ENCODE peak calls at places on chromosomes 16 and 17, in four cellular contexts. Q is ELR; X is CD8-positive, alpha-beta memory T cell; Z is KBM-7. N is an unnamed sample.

GRCh38 chr17:73313526-73314127 is 1.8 kb upstream of the CDC42EP4 start:
- DNase-seq in Z (no peak), Q (no peak), X (no peak), N (no peak)

GRCh38 chr17:66906321-66907278 is 57.9 kb upstream of the CACNG4 start:
- DNase-seq in Q (peak), X (peak), Z (peak), N (peak)

GRCh38 chr17:64024781-64025731 is 4.6 kb upstream of the ICAM2 start:
- DNase-seq in Q (peak), Z (no peak), X (no peak), N (no peak)

GRCh38 chr17:58094118-58094517 is 10.9 kb downstream of the DYNLL2 start:
- DNase-seq in Q (no peak), Z (no peak), X (no peak), N (no peak)

GRCh38 chr16:13436641-13437423 is 483.1 kb upstream of the ERCC4 start:
- DNase-seq in Q (peak), X (no peak), Z (peak), N (no peak)

GRCh38 chr16:81896902-81897301 is 114.4 kb downstream of the SDR42E1 start:
- DNase-seq in Q (no peak), Z (no peak), X (no peak), N (no peak)

GRCh38 chr16:82070656-82071369 is 35.8 kb downstream of the HSD17B2 start:
- DNase-seq in Z (no peak), Q (peak), X (no peak), N (peak)

GRCh38 chr16:70664325-70665112 is 18.2 kb downstream of the IL34 start:
- DNase-seq in X (no peak), Z (no peak), Q (no peak), N (no peak)

GRCh38 chr17:50175035-50175788 is 9.4 kb downstream of the SGCA start:
- DNase-seq in Q (peak), Z (no peak), X (no peak), N (no peak)

GRCh38 chr16:56301391-56301850 is 110.1 kb downstream of the GNAO1 start:
- DNase-seq in Z (no peak), Q (peak), X (no peak), N (peak)

GRCh38 chr16:29978564-29979270 is 5.0 kb downstream of the TAOK2 start:
- DNase-seq in Q (no peak), Z (no peak), X (no peak), N (no peak)

GRCh38 chr16:47211218-47211617 is 67.5 kb upstream of the NETO2 start:
- DNase-seq in Q (no peak), X (no peak), Z (no peak), N (no peak)

GRCh38 chr17:63790057-63790456 is 16.1 kb downstream of the DDX42 start:
- DNase-seq in X (no peak), Q (no peak), Z (no peak), N (no peak)

GRCh38 chr16:660459-661183 is 7.3 kb upstream of the RHOT2 start:
- DNase-seq in X (peak), Q (peak), Z (no peak), N (no peak)

GRCh38 chr16:4239682-4240175 is 2.2 kb downstream of the SRL start:
- DNase-seq in Z (no peak), Q (no peak), X (no peak), N (no peak)

GRCh38 chr17:63140255-63140654 is 174.2 kb downstream of the TANC2 start:
- DNase-seq in Z (peak), X (no peak), Q (peak), N (no peak)

GRCh38 chr17:76994237-76994637 is 126.0 kb downstream of the MGAT5B start:
- DNase-seq in Z (peak), X (no peak), Q (no peak), N (peak)

GRCh38 chr17:81492202-81492601 is 20.4 kb downstream of the ACTG1 start:
- DNase-seq in Z (no peak), X (no peak), Q (no peak), N (no peak)

GRCh38 chr16:23670137-23670776 is 8.4 kb upstream of the PLK1 start:
- DNase-seq in Z (no peak), X (no peak), Q (peak), N (no peak)

GRCh38 chr17:51961689-51962088 is 196.8 kb downstream of the CA10 start:
- DNase-seq in Q (no peak), X (no peak), Z (no peak), N (no peak)

GRCh38 chr16:21638573-21638975 is 13.8 kb downstream of the IGSF6 start:
- DNase-seq in Z (no peak), Q (peak), X (no peak), N (no peak)

GRCh38 chr16:72921620-72922019 is 126.3 kb downstream of the ZFHX3 start:
- DNase-seq in Q (no peak), Z (no peak), X (no peak), N (no peak)

GRCh38 chr17:4368341-4368740 is 1.9 kb upstream of the UBE2G1 start:
- DNase-seq in Z (no peak), X (no peak), Q (no peak), N (no peak)

GRCh38 chr16:22641030-22641671 is 130.5 kb downstream of the NPIPB5 start:
- DNase-seq in X (no peak), Z (peak), Q (peak), N (no peak)

GRCh38 chr16:70705056-70705455 is 19.2 kb upstream of the MTSS2 start:
- DNase-seq in X (no peak), Z (no peak), Q (peak), N (no peak)

GRCh38 chr17:76179496-76180467 is 38.7 kb upstream of the FOXJ1 start:
- DNase-seq in Q (peak), Z (peak), X (peak), N (no peak)

GRCh38 chr17:50918933-50919296 is 52.8 kb upstream of the TOB1 start:
- DNase-seq in X (peak), Z (no peak), Q (peak), N (no peak)

GRCh38 chr17:59652119-59652518 is 32.4 kb downstream of the CLTC start:
- DNase-seq in Q (peak), X (no peak), Z (no peak), N (no peak)

GRCh38 chr16:1909661-1910231 is 8.5 kb downstream of the HS3ST6 start:
- DNase-seq in Z (no peak), Q (no peak), X (no peak), N (no peak)

GRCh38 chr17:7502987-7503386 is 18.8 kb downstream of the POLR2A start:
- DNase-seq in Z (peak), Q (peak), X (no peak), N (no peak)

GRCh38 chr16:85210423-85211169 is 98.3 kb upstream of the CIBAR2 start:
- DNase-seq in X (no peak), Z (no peak), Q (peak), N (peak)